ENCODE peak calls at places on chromosomes 3 and 15, in five cellular contexts. A, H, L, V and O are unnamed samples.

GRCh38 chr3:160154033-160154432 is 71.2 kb upstream of the C3orf80 start:
- DNase-seq in A (no peak), H (no peak), L (no peak), V (no peak), O (no peak)

GRCh38 chr3:176041812-176042211 is 1155.5 kb downstream of the TBL1XR1 start:
- DNase-seq in A (no peak), H (no peak), L (no peak), V (no peak), O (no peak)

GRCh38 chr3:112512320-112512719 is 13.0 kb upstream of the BTLA start:
- DNase-seq in A (peak; percentile 61), H (no peak), L (no peak), V (no peak), O (no peak)

GRCh38 chr15:25832158-25832557 is 31.0 kb downstream of the ATP10A start:
- DNase-seq in A (peak; percentile 75), H (no peak), L (no peak), V (no peak), O (no peak)

GRCh38 chr15:90598053-90598577 is 68.4 kb downstream of the CRTC3 start:
- DNase-seq in A (peak; percentile 57), H (peak; percentile 57), L (no peak), V (peak; percentile 4), O (peak; percentile 54)

GRCh38 chr3:67692621-67693020 is 38.2 kb upstream of the SUCLG2 start:
- DNase-seq in A (no peak), H (no peak), L (no peak), V (no peak), O (no peak)

GRCh38 chr3:45234250-45234649 is 8.2 kb upstream of the TMEM158 start:
- DNase-seq in A (no peak), H (no peak), L (no peak), V (no peak), O (no peak)

GRCh38 chr3:44117239-44117638 is 124.4 kb upstream of the TOPAZ1 start:
- DNase-seq in A (no peak), H (no peak), L (no peak), V (no peak), O (no peak)

GRCh38 chr15:31867536-31868442 is 162.5 kb upstream of the CHRNA7 start:
- DNase-seq in A (peak; percentile 65), H (no peak), L (no peak), V (no peak), O (no peak)

GRCh38 chr3:112778298-112779008 is 68.2 kb downstream of the CD200R1L start:
- DNase-seq in A (no peak), H (no peak), L (no peak), V (no peak), O (no peak)

GRCh38 chr3:42116466-42116865 is 25.3 kb downstream of the TRAK1 start:
- DNase-seq in A (no peak), H (no peak), L (no peak), V (no peak), O (no peak)

GRCh38 chr3:72595927-72596610 is 252.2 kb downstream of the SHQ1 start:
- DNase-seq in A (no peak), H (no peak), L (no peak), V (no peak), O (no peak)

GRCh38 chr3:129360705-129361460 is 67.6 kb downstream of the EFCAB12 start:
- DNase-seq in A (no peak), H (no peak), L (no peak), V (no peak), O (no peak)
- TF ChIP-seq CTCF in A (no peak), H (no peak), L (no peak), V (no peak), O (no peak)

DNA sequence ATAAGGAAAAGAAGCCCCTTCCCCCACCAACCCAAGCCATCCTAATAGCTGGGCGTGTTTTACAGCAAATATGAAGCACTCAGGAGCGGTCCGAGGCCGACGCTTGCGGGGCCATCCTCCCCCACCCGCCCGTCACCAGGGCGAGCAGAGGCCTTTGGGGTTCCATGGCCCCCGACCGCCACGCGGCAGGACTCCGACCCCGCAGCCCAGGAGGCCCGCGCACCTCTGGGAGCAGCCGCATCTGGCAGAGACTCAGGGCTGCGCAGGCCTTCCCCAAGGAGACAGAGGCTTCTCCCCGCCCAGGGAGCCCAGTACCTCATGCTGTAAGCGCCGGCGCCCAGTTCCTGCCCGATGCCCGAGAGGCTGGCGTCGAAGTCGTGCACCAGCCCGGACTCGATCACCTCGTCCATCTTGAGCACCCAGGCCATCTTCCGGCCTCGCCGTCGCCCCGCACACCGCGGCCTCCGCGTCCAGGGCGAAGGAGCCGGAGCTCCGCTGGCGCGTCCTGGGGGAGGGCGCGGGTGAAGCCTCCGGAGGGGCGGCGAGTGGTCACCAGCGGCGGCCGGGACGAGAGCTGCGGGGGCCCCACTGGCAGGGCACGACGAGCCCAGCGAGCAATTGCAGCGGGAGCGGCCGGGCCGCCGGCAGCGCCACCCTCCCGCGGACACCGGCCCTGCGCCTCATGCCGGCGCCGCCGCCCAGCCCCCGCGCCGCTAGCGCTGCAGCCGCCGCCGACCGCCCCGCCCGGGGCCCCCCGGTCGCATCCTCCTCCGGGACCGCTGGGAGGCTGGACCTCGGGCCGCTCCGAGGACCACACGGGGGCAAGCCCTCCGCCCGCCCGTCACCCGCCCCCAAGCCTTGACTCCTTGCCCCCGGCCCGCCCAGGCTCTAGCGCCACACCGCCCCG is 531 bp downstream of the UBP1 start:
- DNase-seq in A (peak; percentile 63), H (peak; percentile 65), L (peak; percentile 83), V (peak; percentile 11), O (peak; percentile 58)
- TF ChIP-seq CTCF in A (peak; percentile 19), H (no peak), L (no peak), V (no peak), O (peak; percentile 31)

GRCh38 chr15:65962187-65962586 is 92.9 kb downstream of the RAB11A start:
- DNase-seq in A (no peak), H (no peak), L (no peak), V (no peak), O (no peak)
- TF ChIP-seq CTCF in A (no peak), H (no peak), L (no peak), V (no peak), O (no peak)

GRCh38 chr15:71167445-71168162 is 52.3 kb downstream of the THSD4 start:
- DNase-seq in A (no peak), H (no peak), L (no peak), V (no peak), O (no peak)

GRCh38 chr15:71160976-71161375 is 45.7 kb downstream of the THSD4 start:
- DNase-seq in A (no peak), H (no peak), L (no peak), V (no peak), O (no peak)

GRCh38 chr15:71168163-71168832 is 53.0 kb downstream of the THSD4 start:
- DNase-seq in A (no peak), H (no peak), L (no peak), V (no peak), O (no peak)

GRCh38 chr15:71162309-71162708 is 47.0 kb downstream of the THSD4 start:
- DNase-seq in A (no peak), H (no peak), L (no peak), V (no peak), O (no peak)
- TF ChIP-seq CTCF in A (no peak), H (no peak), L (no peak), V (no peak), O (no peak)